ENCODE peak calls at places on chromosomes 16 and 17, in four cellular contexts. T, V, R and M are unnamed samples.

GRCh38 chr16:68644715-68645493 is at the start of gene CDH3:
- DNase-seq in T (no peak), R (no peak), V (peak; percentile 15), M (no peak)

GRCh38 chr16:13742929-13743328 is 177.0 kb upstream of the ERCC4 start:
- DNase-seq in R (no peak), V (no peak), T (no peak), M (no peak)

GRCh38 chr17:7043544-7044268 is at the start of gene SLC16A11:
- DNase-seq in V (peak; percentile 37), R (no peak), T (peak; percentile 21), M (no peak)

GRCh38 chr17:79518330-79519151 is 92.3 kb downstream of the RBFOX3 start:
- DNase-seq in R (no peak), T (no peak), V (no peak), M (no peak)

GRCh38 chr17:17525956-17526355 is 29.8 kb upstream of the RASD1 start:
- DNase-seq in T (no peak), V (no peak), R (no peak), M (no peak)

GRCh38 chr16:13390093-13390985 is 488.9 kb downstream of the SHISA9 start:
- DNase-seq in R (no peak), V (no peak), T (no peak), M (no peak)

GRCh38 chr17:63622571-63623390 is 564 bp downstream of the MAP3K3 start:
- DNase-seq in V (peak; percentile 13), R (peak; percentile 85), T (peak; percentile 60), M (peak; percentile 33)

GRCh38 chr17:29433551-29433950 is 43.4 kb downstream of the TAOK1 start:
- DNase-seq in R (no peak), V (no peak), T (no peak), M (no peak)

DNA sequence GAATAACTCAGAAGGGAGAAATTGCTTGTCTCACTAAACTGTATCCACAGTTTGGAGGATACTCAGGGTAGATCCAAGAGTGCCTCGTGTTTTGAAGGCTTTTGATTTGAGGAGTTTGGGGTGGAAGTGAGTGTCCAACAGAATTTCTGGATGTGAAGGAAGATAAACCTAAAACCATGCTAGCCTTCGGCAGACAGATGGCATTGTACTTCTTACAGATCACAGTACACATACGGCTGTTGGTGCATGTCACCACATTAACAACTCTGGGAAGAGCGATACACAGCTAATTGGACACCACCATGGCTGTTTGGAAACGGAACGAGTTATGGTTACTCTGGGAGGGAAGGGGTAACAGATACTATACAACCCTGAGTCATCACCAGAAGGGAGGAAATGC is 420.4 kb downstream of the GRIN2A start:
- DNase-seq in R (no peak), T (no peak), V (no peak), M (no peak)
- H3K4me3 ChIP-seq in R (no peak overlapping the region), T (no peak overlapping the region), V (no peak overlapping the region), M (no peak overlapping the region)

GRCh38 chr16:57373117-57373947 is 1.0 kb downstream of the CX3CL1 start:
- DNase-seq in T (no peak), R (no peak), V (no peak), M (no peak)

GRCh38 chr16:57367111-57367752 is 5.1 kb upstream of the CX3CL1 start:
- DNase-seq in V (no peak), T (no peak), R (no peak), M (no peak)

GRCh38 chr16:57372372-57373116 is at the start of gene CX3CL1:
- DNase-seq in V (no peak), R (peak; percentile 95), T (peak; percentile 39), M (no peak)

GRCh38 chr16:57374067-57374534 is 1.8 kb downstream of the CX3CL1 start:
- DNase-seq in R (peak; percentile 87), V (no peak), T (peak; percentile 62), M (no peak)

DNA sequence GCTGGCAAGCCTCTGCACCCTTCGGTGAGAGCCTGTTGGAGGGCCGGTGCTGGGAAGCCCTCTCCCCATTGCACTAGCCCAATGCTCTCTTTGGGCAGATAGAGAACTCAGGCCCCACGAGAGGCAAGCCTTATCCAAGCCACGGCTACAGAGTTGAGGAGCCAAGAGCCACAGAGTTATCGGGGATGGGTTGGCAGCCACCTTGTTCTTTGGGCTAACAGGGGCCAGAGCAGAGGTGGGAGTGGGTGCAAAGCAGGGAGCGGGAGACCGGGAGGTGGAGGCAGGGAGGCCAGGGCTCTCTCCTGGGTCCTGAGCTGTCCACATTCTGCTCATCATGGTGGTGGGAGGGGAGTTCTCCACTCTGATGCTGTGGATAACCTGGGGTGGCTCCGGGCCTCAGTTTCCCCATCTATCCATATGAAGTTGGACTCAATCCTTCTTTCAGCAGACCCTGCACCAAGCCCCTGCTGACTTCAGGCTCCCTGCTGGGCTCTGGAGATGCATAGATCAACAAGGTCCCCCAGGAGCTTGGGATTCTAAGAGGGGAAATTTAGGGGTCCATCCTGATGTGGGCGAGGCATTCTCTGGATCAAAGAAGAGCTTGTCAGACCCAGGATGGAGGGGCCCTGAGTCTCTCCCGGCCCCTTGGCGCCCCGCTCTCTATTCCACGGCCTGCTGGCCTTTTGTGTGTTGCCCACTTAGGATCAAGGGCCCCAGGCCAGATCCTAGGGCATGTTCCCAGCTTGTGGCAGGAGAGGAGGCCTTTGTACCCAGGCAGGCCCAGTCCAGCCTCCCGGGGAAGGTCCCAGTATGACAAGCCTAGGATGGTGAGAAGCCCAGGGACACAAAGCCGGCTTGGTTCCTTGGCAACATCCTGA is 557 bp upstream of the CX3CL1 start:
- DNase-seq in R (no peak), T (no peak), V (no peak), M (no peak)
- H3K27ac ChIP-seq in R (peak overlapping the region; percentile 94), T (no peak overlapping the region), V (no peak overlapping the region), M (no peak overlapping the region)

GRCh38 chr17:45409659-45410076 is 23.0 kb downstream of the ARHGAP27 start:
- DNase-seq in V (peak; percentile 24), R (no peak), T (no peak), M (no peak)
- H3K4me1 ChIP-seq in V (peaks cover 52% of the 10 kb centered on the region), R (peaks cover 5% of the 10 kb centered on the region), T (peaks cover 6% of the 10 kb centered on the region), M (peaks cover 48% of the 10 kb centered on the region)

DNA sequence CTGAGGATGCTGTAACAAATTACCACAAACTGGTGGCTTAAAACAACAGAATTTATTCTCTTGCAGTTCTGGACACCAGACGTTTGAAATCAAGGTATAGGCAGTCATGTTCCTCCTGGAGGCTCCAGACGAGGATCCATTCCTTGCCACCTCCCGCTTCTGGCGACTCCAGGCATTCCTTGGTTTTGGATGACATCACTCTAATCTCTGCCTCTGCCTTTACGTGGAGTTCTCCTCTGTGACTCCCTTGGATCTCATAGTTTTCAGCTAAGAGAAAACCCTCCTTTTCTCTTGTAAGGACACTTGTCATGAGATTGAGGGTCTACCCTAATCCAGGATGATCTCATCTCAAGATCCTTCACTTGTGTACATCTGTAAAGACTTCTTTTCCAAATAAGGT is 31.4 kb upstream of the HS3ST3B1 start:
- DNase-seq in V (no peak), R (no peak), T (no peak), M (no peak)
- H3K4me3 ChIP-seq in V (no peak overlapping the region), R (no peak overlapping the region), T (no peak overlapping the region), M (no peak overlapping the region)

GRCh38 chr17:55394357-55395021 is 27.1 kb downstream of the MMD start:
- DNase-seq in R (no peak), T (no peak), V (no peak), M (no peak)
- H3K27ac ChIP-seq in R (no peak overlapping the region), T (no peak overlapping the region), V (no peak overlapping the region), M (no peak overlapping the region)

GRCh38 chr16:88978608-88979346 is 1.8 kb upstream of the CBFA2T3 start:
- DNase-seq in V (no peak), R (no peak), T (no peak), M (no peak)
- H3K4me1 ChIP-seq in V (no peaks in the 10 kb centered on the region), R (no peaks in the 10 kb centered on the region), T (no peaks in the 10 kb centered on the region), M (no peaks in the 10 kb centered on the region)

GRCh38 chr16:85819711-85820110 is 20.2 kb downstream of the COX4I1 start:
- DNase-seq in R (no peak), T (no peak), V (no peak), M (no peak)

GRCh38 chr16:85819245-85819644 is 19.8 kb downstream of the COX4I1 start:
- DNase-seq in T (peak; percentile 71), V (peak; percentile 75), R (peak; percentile 83), M (peak; percentile 68)

GRCh38 chr16:85821441-85821901 is 22.0 kb downstream of the COX4I1 start:
- DNase-seq in R (peak; percentile 81), V (peak; percentile 79), T (peak; percentile 76), M (peak; percentile 67)

GRCh38 chr16:85822145-85822544 is 22.6 kb downstream of the COX4I1 start:
- DNase-seq in R (no peak), T (no peak), V (no peak), M (no peak)

GRCh38 chr16:85820604-85821372 is 21.3 kb downstream of the COX4I1 start:
- DNase-seq in V (no peak), T (no peak), R (no peak), M (no peak)
- H3K4me3 ChIP-seq in V (no peak overlapping the region), T (no peak overlapping the region), R (no peak overlapping the region), M (no peak overlapping the region)